ENCODE peak calls at places on chromosomes 11 and 22, in nine cellular contexts. M, Z, V, X, I, K, E, R and S are unnamed samples.

GRCh38 chr11:119352857-119353260 is 6.4 kb upstream of the MFRP start:
- DNase-seq in M (no peak), I (peak), E (peak), X (peak), R (no peak), V (peak), K (no peak), Z (no peak), S (no peak)

GRCh38 chr11:6319001-6319878 is 1.1 kb downstream of the CAVIN3 start:
- DNase-seq in R (no peak), E (peak), K (peak), M (no peak), X (no peak), I (peak), Z (peak), V (peak), S (no peak)

GRCh38 chr11:112584674-112585073 is 324.0 kb upstream of the PLET1 start:
- DNase-seq in I (no peak), K (no peak), R (no peak), M (no peak), X (peak), E (no peak), V (no peak), Z (no peak), S (no peak)

GRCh38 chr22:29065468-29066190 is 4.0 kb upstream of the C22orf31 start:
- DNase-seq in R (no peak), M (no peak), Z (no peak), I (no peak), E (no peak), V (no peak), K (no peak), X (no peak), S (no peak)

GRCh38 chr11:68002575-68002942 is 1.3 kb downstream of the UNC93B1 start:
- DNase-seq in M (no peak), K (no peak), E (no peak), V (peak), R (no peak), I (no peak), Z (no peak), X (no peak), S (no peak)

GRCh38 chr11:1766719-1767398 is 3.1 kb upstream of the CTSD start:
- DNase-seq in R (no peak), M (no peak), I (peak), V (peak), X (no peak), Z (peak), K (no peak), E (no peak), S (no peak)

GRCh38 chr11:45959851-45960250 is 37.4 kb downstream of the LARGE2 start:
- DNase-seq in I (no peak), M (no peak), E (no peak), K (no peak), V (no peak), Z (no peak), X (no peak), R (no peak), S (no peak)

GRCh38 chr11:114416441-114416928 is 16.0 kb downstream of the RBM7 start:
- DNase-seq in R (no peak), M (no peak), K (no peak), X (no peak), I (no peak), V (no peak), E (no peak), Z (no peak), S (no peak)

GRCh38 chr22:20436309-20437252 is 1.0 kb downstream of the SCARF2 start:
- DNase-seq in R (no peak), X (peak), Z (peak), I (peak), E (peak), V (peak), K (no peak), M (no peak), S (no peak)

GRCh38 chr11:111418436-111418787 is 39.3 kb upstream of the POU2AF1 start:
- DNase-seq in E (no peak), I (no peak), M (no peak), V (no peak), K (no peak), X (no peak), Z (no peak), R (no peak), S (no peak)

GRCh38 chr11:103907548-103908455 is 128.6 kb upstream of the DDI1 start:
- DNase-seq in R (no peak), V (no peak), K (no peak), I (no peak), Z (no peak), M (no peak), E (peak), X (no peak), S (no peak)

GRCh38 chr11:720642-721346 is 14.8 kb downstream of the EPS8L2 start:
- DNase-seq in Z (no peak), X (peak), I (peak), K (peak), M (no peak), E (no peak), R (no peak), V (peak), S (peak)

GRCh38 chr11:70135142-70136132 is 57.3 kb downstream of the ANO1 start:
- DNase-seq in X (no peak), I (no peak), Z (no peak), E (no peak), K (no peak), M (no peak), R (no peak), V (no peak), S (no peak)

GRCh38 chr22:37187552-37187890 is 526 bp downstream of the C1QTNF6 start:
- DNase-seq in X (no peak), R (no peak), E (peak), M (no peak), K (no peak), I (no peak), Z (no peak), V (no peak), S (no peak)

GRCh38 chr11:2377511-2378443 is 667 bp downstream of the CD81 start:
- DNase-seq in M (peak), R (peak), X (peak), I (peak), K (no peak), E (peak), V (peak), Z (peak), S (no peak)

GRCh38 chr22:49630448-49630946 is 197.2 kb downstream of the BRD1 start:
- DNase-seq in Z (no peak), I (no peak), E (no peak), K (no peak), R (no peak), M (no peak), X (no peak), V (no peak), S (no peak)

GRCh38 chr11:112227471-112227870 is 1.2 kb downstream of the PTS start:
- DNase-seq in K (no peak), X (no peak), I (no peak), R (no peak), M (no peak), Z (no peak), E (no peak), V (no peak), S (no peak)

GRCh38 chr11:2737226-2737590 is 37.4 kb upstream of the KCNQ1OT1 start:
- DNase-seq in V (no peak), E (no peak), M (no peak), X (no peak), K (no peak), R (no peak), Z (no peak), I (no peak), S (no peak)

GRCh38 chr11:36509265-36509664 is 807 bp downstream of the TRAF6 start:
- DNase-seq in X (peak), I (no peak), R (no peak), E (peak), K (no peak), Z (no peak), M (no peak), V (no peak), S (no peak)

GRCh38 chr11:36508743-36509142 is 1.3 kb downstream of the TRAF6 start:
- DNase-seq in E (no peak), I (no peak), M (no peak), R (no peak), K (no peak), Z (no peak), X (peak), V (no peak), S (no peak)

GRCh38 chr11:36507824-36508489 is 2.1 kb downstream of the TRAF6 start:
- DNase-seq in V (no peak), X (no peak), M (no peak), K (no peak), I (no peak), R (no peak), Z (no peak), E (no peak), S (no peak)

GRCh38 chr11:36510567-36511020 is 522 bp upstream of the TRAF6 start:
- DNase-seq in K (no peak), E (no peak), V (no peak), I (no peak), Z (no peak), M (no peak), R (no peak), X (no peak), S (no peak)

DNA sequence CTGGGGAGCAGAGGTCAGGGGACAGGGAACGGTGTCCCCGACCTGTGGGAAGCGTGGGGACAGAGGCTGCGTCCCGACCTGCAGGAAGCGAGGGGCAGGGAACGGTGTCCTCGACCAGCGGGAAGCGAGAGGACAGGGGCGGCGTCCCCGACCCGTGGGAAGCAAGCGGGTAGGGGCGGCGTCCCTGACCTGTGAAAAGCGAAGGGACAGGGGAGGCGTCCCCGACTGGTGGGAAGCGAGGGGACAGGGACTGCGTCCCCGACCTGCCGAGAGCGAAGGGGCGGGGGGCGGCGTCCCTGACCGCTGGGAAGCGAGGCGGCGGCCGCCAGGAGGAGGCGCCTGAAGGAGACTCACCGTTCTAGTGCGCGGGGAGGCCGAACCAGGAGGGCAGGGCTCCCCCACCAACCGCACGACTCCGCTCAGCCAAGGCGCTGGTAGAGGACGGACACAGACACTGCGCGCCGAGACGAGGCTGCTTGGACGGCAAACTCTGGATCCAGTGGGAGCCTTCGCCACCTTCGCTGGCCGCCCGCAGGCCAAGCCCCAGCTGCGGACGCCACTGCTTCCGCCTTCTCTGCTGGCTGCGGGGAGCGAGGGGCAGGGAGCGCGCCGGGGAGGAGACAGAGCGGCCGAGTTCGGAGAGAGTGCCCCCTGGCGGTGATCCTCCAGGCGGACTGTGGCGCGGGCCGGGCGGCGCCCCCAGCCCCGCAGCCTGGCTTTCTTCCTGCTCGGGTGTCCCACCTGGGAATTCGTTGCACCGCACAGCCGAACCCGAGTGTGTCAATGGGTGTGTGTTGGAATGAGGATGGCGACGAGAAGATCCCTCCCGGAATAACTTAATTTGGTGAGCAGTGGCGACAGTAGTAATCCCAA is at the start of gene TRAF6:
- DNase-seq in K (peak), V (peak), E (peak), I (peak), R (peak), M (peak), X (peak), Z (peak), S (peak)
- TF ChIP-seq POLR2A in K (peak), V (peak), E (peak), I (peak), R (peak), M (peak), X (peak), Z (peak), S (peak)

GRCh38 chr22:26023104-26023775 is 146.0 kb upstream of the SEZ6L start:
- DNase-seq in K (no peak), R (no peak), M (no peak), V (no peak), E (no peak), X (no peak), I (no peak), Z (no peak), S (no peak)

GRCh38 chr22:26021516-26021915 is 147.7 kb upstream of the SEZ6L start:
- DNase-seq in X (no peak), R (no peak), Z (no peak), E (no peak), V (no peak), K (no peak), M (no peak), I (no peak), S (no peak)

GRCh38 chr22:26016916-26017315 is 152.3 kb upstream of the SEZ6L start:
- DNase-seq in K (no peak), M (no peak), X (no peak), V (no peak), I (no peak), E (no peak), R (no peak), Z (no peak), S (no peak)

DNA sequence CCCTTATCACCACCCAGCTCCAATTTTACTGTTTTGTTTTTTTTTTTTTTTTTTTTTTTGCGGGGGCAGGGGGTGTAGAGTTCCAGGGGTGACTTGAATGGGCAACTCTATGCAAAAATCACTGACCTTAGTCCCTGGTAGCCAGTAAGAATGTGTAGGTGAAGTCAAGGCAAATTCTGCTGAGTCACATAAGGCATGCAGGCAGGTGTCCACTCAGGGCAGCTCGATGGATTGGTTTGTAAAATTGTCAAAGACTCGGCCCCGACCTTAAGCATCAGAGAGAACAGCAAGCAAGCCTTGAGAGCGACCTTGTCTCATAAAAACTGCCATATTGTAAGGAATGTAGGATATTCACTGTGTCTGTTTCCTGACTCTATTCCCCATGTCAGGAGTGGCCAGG is 151.3 kb upstream of the SEZ6L start:
- DNase-seq in K (no peak), E (no peak), Z (no peak), I (no peak), X (no peak), M (no peak), R (no peak), V (no peak), S (no peak)
- TF ChIP-seq POLR2A in K (no peak), E (no peak), Z (no peak), I (no peak), X (no peak), M (no peak), R (no peak), V (no peak), S (no peak)

GRCh38 chr11:76745059-76745376 is 38.1 kb upstream of the TSKU start:
- DNase-seq in X (no peak), M (no peak), I (no peak), R (no peak), V (no peak), E (no peak), Z (no peak), K (no peak), S (no peak)

GRCh38 chr11:76747428-76747979 is 35.7 kb upstream of the TSKU start:
- DNase-seq in M (no peak), K (no peak), E (no peak), I (no peak), Z (no peak), R (no peak), X (peak), V (no peak), S (no peak)

GRCh38 chr11:76744186-76745058 is 38.7 kb upstream of the TSKU start:
- DNase-seq in I (no peak), R (no peak), X (peak), E (no peak), V (no peak), Z (peak), M (no peak), K (no peak), S (no peak)

GRCh38 chr11:76742912-76743311 is 40.2 kb upstream of the TSKU start:
- DNase-seq in I (no peak), Z (no peak), X (no peak), R (no peak), M (no peak), E (no peak), K (no peak), V (no peak), S (no peak)

GRCh38 chr11:76745561-76746207 is 37.5 kb upstream of the TSKU start:
- DNase-seq in R (no peak), M (no peak), Z (no peak), K (no peak), V (no peak), X (peak), I (no peak), E (no peak), S (no peak)
- TF ChIP-seq POLR2A in R (no peak), M (no peak), Z (peak), K (no peak), V (no peak), X (peak), I (peak), E (no peak), S (no peak)

DNA sequence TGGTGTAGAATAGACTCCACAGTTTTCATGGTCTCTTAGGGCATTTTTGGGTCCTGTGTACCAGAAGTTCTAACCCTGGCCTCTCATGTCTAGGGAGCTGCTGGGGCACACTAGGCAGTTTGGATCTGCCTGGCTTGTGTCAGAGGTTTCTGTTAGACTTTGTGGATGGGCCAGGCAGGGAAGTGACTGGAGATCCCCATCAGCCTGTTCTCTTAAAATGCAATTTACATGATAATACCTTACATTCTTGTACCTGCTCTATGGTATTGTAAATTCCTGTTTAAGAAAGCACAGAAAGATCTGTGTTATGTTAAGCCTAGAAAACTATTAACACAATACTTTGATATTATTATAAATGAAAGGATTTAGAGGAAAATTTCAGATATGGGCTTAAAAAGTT is 104.0 kb downstream of the ARHGAP42 start:
- DNase-seq in I (no peak), R (no peak), Z (no peak), E (no peak), K (no peak), V (no peak), X (no peak), M (no peak), S (no peak)
- TF ChIP-seq POLR2A in I (no peak), R (no peak), Z (no peak), E (no peak), K (no peak), V (no peak), X (no peak), M (no peak), S (no peak)

GRCh38 chr11:10807629-10808552 is 835 bp downstream of the EIF4G2 start:
- DNase-seq in V (peak), K (peak), M (peak), X (peak), Z (peak), I (peak), R (no peak), E (peak), S (peak)
- TF ChIP-seq POLR2A in V (no peak), K (no peak), M (no peak), X (no peak), Z (no peak), I (no peak), R (no peak), E (peak), S (no peak)

DNA sequence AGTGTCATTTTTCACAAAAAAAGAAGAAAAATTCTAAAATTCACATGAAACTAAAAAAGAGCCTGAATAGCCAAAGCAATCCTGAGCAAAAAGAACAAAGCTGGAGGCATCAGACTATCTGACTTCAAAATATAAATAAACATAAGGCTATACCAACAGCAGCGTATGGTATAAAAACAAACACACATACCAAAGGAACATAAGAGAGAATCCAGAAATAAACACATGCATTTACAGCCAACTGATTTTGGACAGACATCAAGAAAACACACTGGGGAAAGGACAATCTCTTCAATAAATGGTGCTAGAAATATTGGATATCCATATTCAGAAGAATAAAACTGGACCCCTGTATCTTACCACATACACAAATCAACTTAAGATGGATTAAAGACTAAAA is 2.8 kb upstream of the MTMR2 start:
- DNase-seq in X (no peak), K (no peak), V (no peak), R (no peak), Z (no peak), E (no peak), I (no peak), M (no peak), S (no peak)
- TF ChIP-seq POLR2A in X (no peak), K (no peak), V (no peak), R (no peak), Z (no peak), E (no peak), I (no peak), M (no peak), S (no peak)

GRCh38 chr11:78313181-78313788 is 104.3 kb downstream of the GAB2 start:
- DNase-seq in I (no peak), M (no peak), X (no peak), Z (no peak), K (no peak), V (no peak), R (no peak), E (peak), S (no peak)
- TF ChIP-seq POLR2A in I (no peak), M (no peak), X (no peak), Z (no peak), K (no peak), V (no peak), R (no peak), E (no peak), S (no peak)

GRCh38 chr22:39467390-39467901 is 10.6 kb downstream of the MGAT3 start:
- DNase-seq in X (no peak), I (no peak), E (no peak), R (no peak), V (no peak), Z (no peak), K (no peak), M (no peak), S (no peak)

GRCh38 chr22:39466228-39467006 is 9.6 kb downstream of the MGAT3 start:
- DNase-seq in E (no peak), K (no peak), Z (no peak), R (no peak), M (no peak), V (peak), I (peak), X (peak), S (no peak)

GRCh38 chr22:39462443-39463147 is 5.8 kb downstream of the MGAT3 start:
- DNase-seq in I (peak), R (no peak), E (no peak), M (no peak), X (peak), K (peak), Z (no peak), V (no peak), S (no peak)

GRCh38 chr22:39463277-39463676 is 6.5 kb downstream of the MGAT3 start:
- DNase-seq in I (peak), R (no peak), K (peak), X (no peak), M (no peak), E (no peak), V (no peak), Z (no peak), S (no peak)

GRCh38 chr22:39463931-39464390 is 7.1 kb downstream of the MGAT3 start:
- DNase-seq in K (peak), I (peak), V (peak), X (no peak), Z (no peak), E (no peak), M (peak), R (no peak), S (no peak)
- TF ChIP-seq POLR2A in K (no peak), I (no peak), V (no peak), X (no peak), Z (no peak), E (no peak), M (no peak), R (no peak), S (no peak)

GRCh38 chr22:17370036-17370765 is 941 bp downstream of the CECR2 start:
- DNase-seq in E (no peak), X (no peak), M (no peak), V (peak), K (peak), I (no peak), R (no peak), Z (no peak), S (no peak)
- TF ChIP-seq POLR2A in E (no peak), X (no peak), M (no peak), V (no peak), K (no peak), I (no peak), R (no peak), Z (no peak), S (no peak)

GRCh38 chr11:130897262-130898182 is 18.8 kb downstream of the SNX19 start:
- DNase-seq in R (no peak), M (peak), I (no peak), E (peak), V (no peak), X (no peak), Z (peak), K (peak), S (no peak)
- TF ChIP-seq POLR2A in R (no peak), M (no peak), I (no peak), E (peak), V (no peak), X (no peak), Z (no peak), K (no peak), S (no peak)